ENCODE peak calls at places on chromosomes 13 and 19, in four cellular contexts. I is CD8-positive, alpha-beta T cell; Q is adrenal gland; F is heart right ventricle. N is an unnamed sample.

GRCh38 chr19:33580026-33580644 is 41.6 kb upstream of the CHST8 start:
- DNase-seq in I (no peak), Q (no peak), F (no peak), N (no peak)

GRCh38 chr13:30739646-30740642 is 4.6 kb downstream of the ALOX5AP start:
- DNase-seq in I (peak), Q (peak), F (no peak), N (peak)

GRCh38 chr19:8615813-8616596 is 5.5 kb upstream of the ADAMTS10 start:
- DNase-seq in I (peak), Q (peak), F (no peak), N (no peak)

GRCh38 chr19:1747285-1748114 is 5.8 kb upstream of the ONECUT3 start:
- DNase-seq in I (peak), Q (peak), F (no peak), N (peak)

GRCh38 chr13:57557979-57558529 is 73.5 kb upstream of the PCDH17 start:
- DNase-seq in I (no peak), Q (no peak), F (no peak), N (no peak)

GRCh38 chr13:98173431-98173921 is 3.6 kb downstream of the RNF113B start:
- DNase-seq in I (no peak), Q (peak), F (no peak), N (peak)

GRCh38 chr19:48419158-48419920 is 25.9 kb downstream of the GRIN2D start:
- DNase-seq in I (peak), Q (peak), F (no peak), N (no peak)

GRCh38 chr19:20661150-20661819 is at the start of gene ZNF626:
- DNase-seq in I (peak), Q (peak), F (peak), N (peak)

GRCh38 chr13:97834255-97834654 is 119.2 kb upstream of the IPO5 start:
- DNase-seq in I (no peak), Q (no peak), F (no peak), N (no peak)

GRCh38 chr19:35135389-35135909 is 590 bp upstream of the LGI4 start:
- DNase-seq in I (peak), Q (peak), F (peak), N (no peak)

GRCh38 chr13:112792511-112792910 is 102.7 kb downstream of the ATP11A start:
- DNase-seq in I (no peak), Q (no peak), F (no peak), N (no peak)

GRCh38 chr13:111533900-111534645 is 213.6 kb downstream of the TEX29 start:
- DNase-seq in I (no peak), Q (no peak), F (no peak), N (no peak)

GRCh38 chr19:41997121-41997850 is 3.3 kb upstream of the ATP1A3 start:
- DNase-seq in I (peak), Q (peak), F (peak), N (no peak)

GRCh38 chr19:56642711-56643459 is at the start of gene SMIM17:
- DNase-seq in I (no peak), Q (no peak), F (no peak), N (no peak)

DNA sequence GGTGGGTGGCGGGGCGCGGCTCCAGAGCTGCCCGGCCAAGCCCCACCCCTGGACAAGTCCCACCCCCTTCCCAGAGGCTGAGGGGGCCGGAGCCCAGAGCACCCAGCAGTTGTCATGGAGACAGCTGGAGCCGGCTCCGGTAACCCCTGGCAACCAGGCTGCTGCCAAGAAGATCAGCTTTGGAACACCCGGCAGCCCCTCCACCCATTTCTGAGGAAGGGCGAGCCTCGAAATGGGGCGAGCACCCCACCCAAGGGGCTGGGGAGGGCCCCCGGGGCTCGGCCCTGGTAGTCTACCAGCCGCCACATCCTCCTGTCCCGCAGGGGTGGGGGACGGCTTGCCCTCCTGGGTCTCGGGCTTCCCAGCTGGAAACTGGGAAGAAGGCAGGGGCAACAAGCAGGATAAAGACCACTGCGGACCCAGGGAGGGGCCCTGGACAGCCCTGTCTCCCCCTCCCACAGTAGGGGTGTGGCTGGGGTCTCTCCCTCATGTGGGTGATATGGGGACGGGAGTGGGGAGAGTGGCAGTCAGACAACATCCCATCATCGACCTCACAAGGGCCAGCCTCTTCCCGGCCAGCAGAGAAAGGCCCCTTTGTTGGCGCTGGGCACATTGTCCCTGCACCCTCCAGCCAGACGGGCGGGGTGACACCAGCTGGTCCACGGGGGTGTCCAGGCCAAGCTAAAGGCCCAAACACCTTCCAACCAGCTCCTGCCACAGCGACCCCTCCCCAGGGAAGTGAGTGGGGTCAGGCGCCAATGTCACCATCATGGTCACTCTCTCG is 1.5 kb downstream of the CERS1 start:
- DNase-seq in I (no peak), Q (no peak), F (no peak), N (peak)
- H3K4me3 ChIP-seq in I (no peak), Q (no peak), F (peak), N (peak)

GRCh38 chr13:35472308-35473008 is 4.0 kb downstream of the MAB21L1 start:
- DNase-seq in I (no peak), Q (no peak), F (no peak), N (no peak)
- H3K4me3 ChIP-seq in I (no peak), Q (no peak), F (no peak), N (peak)

DNA sequence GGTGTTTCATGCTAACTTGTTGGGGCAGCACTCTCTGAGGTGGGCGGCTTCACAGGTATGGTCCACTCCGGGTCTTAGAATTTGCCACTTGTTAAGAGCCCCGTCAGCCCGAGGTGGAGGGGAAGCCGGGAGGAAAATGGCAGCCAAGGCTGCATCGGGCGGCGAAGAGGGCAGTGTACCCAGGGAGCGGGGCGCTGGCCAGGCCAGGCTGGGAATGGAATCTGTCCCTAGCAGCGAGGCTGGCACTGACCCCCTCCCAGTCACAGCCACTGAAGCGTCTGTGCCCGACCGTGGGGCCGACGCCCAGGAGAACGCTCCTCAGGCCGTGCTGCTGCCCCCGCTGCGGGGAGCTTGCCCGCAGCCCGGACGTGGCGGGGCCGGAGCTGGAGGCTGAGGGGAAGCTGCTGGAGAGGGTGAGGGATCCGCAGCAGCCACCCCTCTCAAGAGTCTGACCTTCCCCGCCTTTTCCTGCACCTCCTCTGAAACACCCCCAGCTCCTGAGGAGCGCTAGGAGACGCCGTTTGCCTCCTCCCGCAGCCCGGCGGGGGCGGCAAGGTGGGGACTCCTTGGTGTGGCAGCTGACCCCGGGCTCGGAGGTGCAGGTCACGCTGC is 313.8 kb upstream of the SPRY2 start:
- DNase-seq in I (no peak), Q (no peak), F (no peak), N (no peak)
- H3K4me3 ChIP-seq in I (no peak), Q (no peak), F (no peak), N (no peak)

DNA sequence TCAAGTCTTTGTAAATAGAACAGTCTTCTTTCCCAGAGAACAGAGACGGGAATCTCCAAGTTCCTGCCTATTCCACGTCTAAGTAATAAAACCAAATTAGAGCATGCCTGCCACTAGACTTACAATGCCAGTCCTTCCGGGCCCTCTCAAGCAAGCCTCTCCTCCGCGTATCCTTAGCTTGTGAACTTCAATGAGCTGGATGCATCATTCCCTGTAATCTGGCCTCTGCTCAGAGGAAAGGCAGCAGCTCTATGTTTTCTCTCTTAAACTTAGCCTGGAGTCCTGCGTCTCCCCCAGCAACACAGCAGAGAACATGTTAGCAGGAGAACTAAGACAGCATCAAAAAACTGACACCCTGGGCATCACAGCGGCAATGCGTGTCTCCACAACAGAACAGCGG is 8.2 kb downstream of the NALCN start:
- DNase-seq in I (no peak), Q (no peak), F (no peak), N (no peak)
- H3K4me3 ChIP-seq in I (no peak), Q (no peak), F (no peak), N (no peak)

DNA sequence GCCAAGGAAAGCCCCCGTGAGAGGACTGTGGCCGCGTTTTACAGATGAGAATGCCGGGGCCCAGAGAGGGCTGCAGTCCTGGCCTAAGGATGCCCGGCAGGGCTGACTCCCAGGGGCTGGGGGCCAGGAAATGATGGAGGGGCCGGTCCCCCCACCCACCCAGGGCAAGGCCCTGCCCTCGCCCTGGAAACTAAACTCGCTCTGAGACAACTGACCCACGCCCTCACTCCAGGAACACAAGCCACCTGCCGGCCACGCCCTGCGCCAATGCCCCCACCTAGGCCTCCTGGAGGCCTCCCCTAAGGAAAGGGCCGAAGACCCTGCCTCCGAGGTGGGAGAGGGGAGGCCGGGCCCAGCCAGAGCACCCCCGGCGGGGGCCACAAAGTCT is 7.2 kb downstream of the ZBTB7A start:
- DNase-seq in I (no peak), Q (no peak), F (no peak), N (no peak)
- H3K4me3 ChIP-seq in I (no peak), Q (no peak), F (peak), N (no peak)

DNA sequence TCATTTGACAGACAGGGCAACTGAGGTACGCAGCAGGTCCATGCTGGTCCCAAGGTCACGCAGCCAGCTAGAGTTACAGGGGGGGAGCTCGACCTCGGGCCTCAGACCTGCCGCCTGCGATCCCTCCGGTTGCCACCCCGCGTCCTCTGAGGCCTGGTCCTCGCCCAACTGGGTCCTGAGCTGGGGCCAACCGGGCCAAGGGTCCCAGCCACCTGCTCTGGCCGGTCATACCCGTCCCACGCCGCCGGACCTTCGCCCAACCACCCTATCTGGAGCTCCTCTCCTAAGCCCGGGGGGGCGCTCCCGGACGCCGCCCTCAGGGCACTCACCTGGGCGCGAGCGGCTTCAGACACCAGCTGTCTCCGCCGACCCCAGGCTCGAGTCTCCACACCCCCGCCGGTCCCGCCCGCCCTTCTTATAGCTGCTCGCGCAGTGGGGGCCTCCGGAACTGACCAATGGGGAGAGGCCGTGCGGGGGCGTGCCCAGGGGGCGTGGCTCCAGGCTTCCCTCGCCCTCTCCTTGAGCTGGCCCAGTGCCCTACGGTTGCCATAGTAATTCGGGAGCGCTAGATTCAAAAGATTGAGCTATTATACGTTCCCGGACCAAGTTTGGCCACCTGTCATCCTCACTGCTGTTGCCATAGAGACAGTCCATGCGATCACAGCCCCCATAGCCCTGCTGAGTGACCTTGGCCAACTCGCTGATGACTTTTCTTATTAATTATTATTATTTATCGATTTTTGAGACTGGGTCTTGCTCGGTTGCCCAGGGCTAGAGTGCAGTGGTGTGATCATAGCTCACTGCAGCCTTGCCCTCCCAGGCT is at the start of gene PLIN5:
- DNase-seq in I (peak), Q (peak), F (peak), N (no peak)
- H3K4me3 ChIP-seq in I (no peak), Q (no peak), F (peak), N (peak)

GRCh38 chr13:75384881-75385707 is 96.9 kb downstream of the TBC1D4 start:
- DNase-seq in I (no peak), Q (no peak), F (peak), N (no peak)

GRCh38 chr13:75378301-75378700 is 103.7 kb downstream of the TBC1D4 start:
- DNase-seq in I (no peak), Q (no peak), F (no peak), N (no peak)

GRCh38 chr13:75385708-75386083 is 96.3 kb downstream of the TBC1D4 start:
- DNase-seq in I (no peak), Q (no peak), F (no peak), N (no peak)

GRCh38 chr13:75383064-75383715 is 98.8 kb downstream of the TBC1D4 start:
- DNase-seq in I (no peak), Q (no peak), F (no peak), N (no peak)
- H3K4me3 ChIP-seq in I (no peak), Q (no peak), F (no peak), N (no peak)

DNA sequence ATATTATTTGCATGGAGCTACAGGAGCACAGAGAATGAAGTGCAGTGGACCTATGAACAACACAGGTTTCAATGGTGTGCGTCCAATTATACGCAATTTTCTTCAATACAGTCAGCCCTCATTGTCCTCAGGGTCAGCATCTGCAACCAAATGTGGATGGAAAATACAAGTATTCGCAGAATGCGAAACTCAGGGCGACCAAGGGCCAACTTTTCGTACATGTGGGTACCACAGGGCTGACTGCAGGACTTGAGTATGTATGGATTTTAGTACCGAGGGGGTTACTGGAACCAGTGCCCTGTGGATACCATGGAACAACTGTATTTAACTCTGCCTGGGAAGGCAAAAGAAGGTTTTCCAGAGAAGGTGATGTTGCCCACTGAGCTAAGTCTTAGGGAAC is 10.2 kb downstream of the LCP1 start:
- DNase-seq in I (no peak), Q (no peak), F (no peak), N (no peak)
- H3K4me3 ChIP-seq in I (peak), Q (no peak), F (no peak), N (no peak)